ENCODE peak calls at places on chromosomes 12 and 14, in five cellular contexts. R, U, J, T and S are unnamed samples.

GRCh38 chr12:89597210-89597609 is 71.4 kb upstream of the POC1B start:
- DNase-seq in R (no peak), U (no peak), J (no peak), T (no peak), S (no peak)

GRCh38 chr12:118307069-118307954 is 65.4 kb downstream of the TAOK3 start:
- DNase-seq in R (no peak), U (peak), J (no peak), T (peak), S (no peak)

GRCh38 chr12:1917172-1918070 is 1.0 kb downstream of the CACNA2D4 start:
- DNase-seq in R (no peak), U (no peak), J (no peak), T (peak), S (no peak)

GRCh38 chr12:16583991-16584745 is 21.8 kb downstream of the LMO3 start:
- DNase-seq in R (no peak), U (no peak), J (no peak), T (no peak), S (no peak)

GRCh38 chr14:32757568-32757967 is 181.1 kb upstream of the NPAS3 start:
- DNase-seq in R (no peak), U (no peak), J (no peak), T (no peak), S (no peak)

GRCh38 chr14:55938249-55938791 is 179.9 kb upstream of the PELI2 start:
- DNase-seq in R (no peak), U (no peak), J (no peak), T (no peak), S (no peak)

GRCh38 chr12:91825999-91826398 is 319.6 kb downstream of the BTG1 start:
- DNase-seq in R (no peak), U (no peak), J (no peak), T (no peak), S (no peak)

GRCh38 chr14:102500190-102500661 is 9.3 kb downstream of the ANKRD9 start:
- DNase-seq in R (no peak), U (no peak), J (no peak), T (no peak), S (no peak)

GRCh38 chr14:39175445-39176262 is 600 bp downstream of the PNN start:
- DNase-seq in R (no peak), U (no peak), J (peak), T (peak), S (no peak)

GRCh38 chr12:108446766-108447165 is 68.3 kb upstream of the FICD start:
- DNase-seq in R (no peak), U (no peak), J (no peak), T (no peak), S (no peak)

GRCh38 chr12:23950011-23950774 is 723 bp upstream of the SOX5 start:
- DNase-seq in R (no peak), U (no peak), J (peak), T (peak), S (no peak)

GRCh38 chr12:14256139-14256538 is 109.3 kb upstream of the ATF7IP start:
- DNase-seq in R (no peak), U (no peak), J (no peak), T (no peak), S (no peak)

GRCh38 chr12:5034605-5035004 is 9.1 kb upstream of the KCNA5 start:
- DNase-seq in R (no peak), U (no peak), J (no peak), T (no peak), S (no peak)

GRCh38 chr14:105340821-105341408 is 26.4 kb downstream of the PACS2 start:
- DNase-seq in R (no peak), U (no peak), J (no peak), T (no peak), S (no peak)

GRCh38 chr12:45655186-45655585 is 74.3 kb upstream of the ARID2 start:
- DNase-seq in R (no peak), U (no peak), J (peak), T (no peak), S (no peak)

GRCh38 chr12:121628037-121628436 is 1.7 kb downstream of the ORAI1 start:
- DNase-seq in R (no peak), U (no peak), J (no peak), T (peak), S (no peak)

GRCh38 chr12:5623411-5623810 is 191.5 kb downstream of the NTF3 start:
- DNase-seq in R (no peak), U (no peak), J (no peak), T (no peak), S (no peak)

GRCh38 chr12:71871116-71871515 is 31.6 kb downstream of the TBC1D15 start:
- DNase-seq in R (no peak), U (no peak), J (no peak), T (no peak), S (no peak)

GRCh38 chr12:71867131-71867530 is 27.6 kb downstream of the TBC1D15 start:
- DNase-seq in R (no peak), U (no peak), J (no peak), T (no peak), S (no peak)

GRCh38 chr12:71865757-71866536 is 26.4 kb downstream of the TBC1D15 start:
- DNase-seq in R (no peak), U (no peak), J (no peak), T (no peak), S (no peak)

GRCh38 chr12:71870409-71870808 is 30.9 kb downstream of the TBC1D15 start:
- DNase-seq in R (no peak), U (peak), J (no peak), T (no peak), S (no peak)

GRCh38 chr12:71865166-71865713 is 25.7 kb downstream of the TBC1D15 start:
- DNase-seq in R (no peak), U (no peak), J (no peak), T (no peak), S (no peak)
- TF ChIP-seq CTCF in R (no peak), U (no peak), J (no peak), T (no peak), S (no peak)

GRCh38 chr12:123083661-123084571 is 67.0 kb downstream of the PITPNM2 start:
- DNase-seq in R (no peak), U (no peak), J (no peak), T (no peak), S (no peak)
- TF ChIP-seq SRF in R (no peak), U (no peak), J (no peak), T (no peak), S (no peak)

GRCh38 chr14:100173353-100173752 is 13.9 kb upstream of the DEGS2 start:
- DNase-seq in R (no peak), U (no peak), J (no peak), T (no peak), S (no peak)
- TF ChIP-seq CTCF in R (peak), U (no peak), J (peak), T (peak), S (peak)

GRCh38 chr12:49200882-49201594 is 12.2 kb upstream of the TUBA1A start:
- DNase-seq in R (no peak), U (peak), J (no peak), T (peak), S (peak)

GRCh38 chr12:49195734-49196133 is 6.9 kb upstream of the TUBA1A start:
- DNase-seq in R (no peak), U (no peak), J (no peak), T (no peak), S (no peak)

GRCh38 chr12:49201595-49202295 is 12.9 kb upstream of the TUBA1A start:
- DNase-seq in R (no peak), U (no peak), J (no peak), T (peak), S (no peak)

GRCh38 chr12:49198431-49199155 is 9.7 kb upstream of the TUBA1A start:
- DNase-seq in R (no peak), U (no peak), J (no peak), T (no peak), S (no peak)
- TF ChIP-seq SRF in R (no peak), U (no peak), J (no peak), T (no peak), S (no peak)

GRCh38 chr12:132561784-132562156 is 48.6 kb downstream of the LRCOL1 start:
- DNase-seq in R (no peak), U (no peak), J (no peak), T (no peak), S (no peak)
- TF ChIP-seq CTCF in R (peak), U (peak), J (peak), T (peak), S (peak)

GRCh38 chr12:28032811-28033537 is 60.4 kb upstream of the PTHLH start:
- DNase-seq in R (no peak), U (no peak), J (no peak), T (no peak), S (no peak)

GRCh38 chr12:28034271-28034670 is 61.7 kb upstream of the PTHLH start:
- DNase-seq in R (no peak), U (no peak), J (no peak), T (no peak), S (no peak)

GRCh38 chr12:28027947-28028724 is 55.6 kb upstream of the PTHLH start:
- DNase-seq in R (no peak), U (no peak), J (no peak), T (no peak), S (no peak)

GRCh38 chr12:28035483-28035882 is 63.0 kb upstream of the PTHLH start:
- DNase-seq in R (no peak), U (no peak), J (no peak), T (peak), S (no peak)

GRCh38 chr12:28033538-28033915 is 61.0 kb upstream of the PTHLH start:
- DNase-seq in R (no peak), U (no peak), J (no peak), T (no peak), S (no peak)
- TF ChIP-seq SRF in R (no peak), U (no peak), J (no peak), T (no peak), S (no peak)

GRCh38 chr12:124525927-124526692 is 41.3 kb downstream of the NCOR2 start:
- DNase-seq in R (no peak), U (no peak), J (no peak), T (no peak), S (no peak)

GRCh38 chr12:124529595-124530276 is 37.7 kb downstream of the NCOR2 start:
- DNase-seq in R (no peak), U (no peak), J (no peak), T (no peak), S (no peak)

GRCh38 chr12:124530637-124531263 is 36.7 kb downstream of the NCOR2 start:
- DNase-seq in R (no peak), U (no peak), J (no peak), T (no peak), S (no peak)

GRCh38 chr12:124525455-124525854 is 42.0 kb downstream of the NCOR2 start:
- DNase-seq in R (no peak), U (no peak), J (no peak), T (no peak), S (no peak)

GRCh38 chr12:124527861-124528561 is 39.4 kb downstream of the NCOR2 start:
- DNase-seq in R (no peak), U (no peak), J (no peak), T (no peak), S (no peak)
- TF ChIP-seq CTCF in R (peak), U (no peak), J (no peak), T (peak), S (no peak)

GRCh38 chr14:95562892-95563685 is 28.2 kb downstream of the GLRX5 start:
- DNase-seq in R (no peak), U (no peak), J (peak), T (no peak), S (no peak)
- TF ChIP-seq SRF in R (no peak), U (no peak), J (no peak), T (no peak), S (no peak)

DNA sequence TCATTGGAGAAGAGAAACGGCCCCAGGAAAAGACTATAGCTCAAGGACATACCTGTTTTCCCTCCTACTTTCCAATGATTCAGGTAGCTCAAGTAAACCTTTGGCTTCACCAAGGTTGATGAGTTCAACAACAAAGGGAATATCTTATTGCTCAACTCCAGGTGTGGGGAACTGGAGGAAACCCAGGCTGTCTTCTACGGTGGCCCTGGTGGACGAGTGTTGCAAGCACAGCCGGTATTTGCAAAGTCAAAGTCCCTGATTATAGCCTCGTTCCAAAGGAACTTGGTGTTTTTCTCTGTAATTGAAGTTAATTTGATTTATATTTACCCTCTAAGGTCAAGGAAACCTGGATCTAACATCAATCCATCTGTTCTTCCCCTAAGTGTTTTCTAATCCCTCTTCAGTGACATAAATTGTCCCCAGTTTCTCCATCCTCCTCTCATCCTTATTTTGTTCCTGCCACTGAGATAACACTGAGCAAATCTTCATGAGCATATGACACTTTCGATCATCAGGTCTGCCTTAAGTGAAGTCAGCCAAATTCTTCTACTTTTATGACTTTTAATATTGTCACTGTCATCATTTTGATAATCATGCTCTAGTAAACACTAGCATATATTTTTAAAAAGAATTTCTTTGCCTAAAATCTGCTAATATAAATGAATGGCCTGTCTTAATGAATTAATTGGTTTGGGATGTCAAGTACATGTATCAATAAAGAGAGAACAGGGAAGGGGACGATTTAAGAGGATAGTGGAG is 174.6 kb upstream of the TBX3 start:
- DNase-seq in R (no peak), U (no peak), J (peak), T (no peak), S (peak)
- TF ChIP-seq CTCF in R (peak), U (peak), J (peak), T (no peak), S (peak)

GRCh38 chr14:23364164-23364571 is 804 bp downstream of the EFS start:
- DNase-seq in R (no peak), U (no peak), J (no peak), T (no peak), S (no peak)
- TF ChIP-seq SRF in R (no peak), U (no peak), J (no peak), T (no peak), S (no peak)